ENCODE peak calls at places on chromosomes 16 and 17, in four cellular contexts. S, I, D and A are unnamed samples.

GRCh38 chr16:48353565-48354163 is 31.5 kb downstream of the SIAH1 start:
- DNase-seq in I (no peak), D (no peak), S (peak), A (peak)

GRCh38 chr17:26731005-26731921 is 562.7 kb upstream of the WSB1 start:
- DNase-seq in S (no peak), I (no peak), D (no peak), A (no peak)

GRCh38 chr16:3101841-3102470 is 2.9 kb upstream of the ZSCAN10 start:
- DNase-seq in D (no peak), S (no peak), I (no peak), A (no peak)

GRCh38 chr16:48558269-48558915 is 51.6 kb downstream of the N4BP1 start:
- DNase-seq in S (no peak), D (no peak), I (no peak), A (peak)

GRCh38 chr16:1042776-1043349 is 29.7 kb upstream of the SSTR5 start:
- DNase-seq in D (no peak), I (no peak), S (no peak), A (no peak)

GRCh38 chr16:54282202-54282922 is 4.2 kb downstream of the IRX3 start:
- DNase-seq in D (peak), S (peak), I (peak), A (peak)

GRCh38 chr16:2087426-2088191 is 39.8 kb downstream of the TSC2 start:
- DNase-seq in S (no peak), D (peak), I (no peak), A (no peak)

GRCh38 chr17:36935681-36936454 is 1.4 kb upstream of the LHX1 start:
- DNase-seq in I (no peak), D (peak), S (no peak), A (no peak)

GRCh38 chr16:7209598-7209997 is 123.0 kb upstream of the RBFOX1 start:
- DNase-seq in I (no peak), S (no peak), D (no peak), A (no peak)

GRCh38 chr17:35804658-35805192 is 4.6 kb upstream of the TAF15 start:
- DNase-seq in D (peak), I (no peak), S (peak), A (peak)

DNA sequence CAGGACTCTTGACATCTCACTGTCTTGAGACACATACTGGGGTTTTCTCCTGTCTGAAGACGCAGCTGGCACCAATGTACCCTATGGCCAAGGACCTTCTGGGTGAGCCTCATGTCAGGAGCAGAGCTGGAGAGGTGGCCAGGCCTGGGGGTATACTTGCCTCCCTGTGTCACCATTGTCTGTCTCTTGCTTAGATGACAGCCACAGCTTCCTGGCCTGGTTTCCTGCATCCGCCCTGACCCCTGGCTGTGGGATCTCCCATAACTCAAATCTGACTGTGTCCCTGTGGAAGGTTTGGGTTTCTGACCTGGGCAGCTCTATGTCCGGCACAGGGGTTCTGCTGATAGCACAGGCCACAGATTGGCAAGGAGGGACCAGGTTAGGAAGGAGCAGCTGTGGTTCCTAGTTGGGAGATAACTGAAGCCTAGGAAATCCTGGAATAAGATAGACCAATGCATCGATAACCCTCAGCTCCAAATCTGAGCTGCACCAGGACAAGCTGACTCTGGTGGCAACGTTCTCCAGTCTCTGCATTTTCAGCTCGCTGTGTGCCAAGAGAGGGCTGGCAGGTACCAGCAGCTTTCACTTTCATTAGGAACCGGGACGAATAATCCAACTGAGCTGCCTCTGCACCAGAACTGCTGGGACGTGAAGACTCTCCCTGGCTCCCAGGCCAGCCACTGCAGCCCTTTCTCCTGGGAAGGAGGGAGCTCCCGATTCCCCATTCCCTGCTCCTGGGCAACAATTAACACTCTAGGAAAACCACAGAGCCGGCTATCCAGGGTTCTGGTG is 5.0 kb downstream of the DEXI start:
- DNase-seq in S (no peak), I (no peak), D (peak), A (no peak)
- H3K4me3 ChIP-seq in S (no peak), I (peak), D (peak), A (no peak)

GRCh38 chr17:48100591-48101011 is 677 bp downstream of the CBX1 start:
- DNase-seq in S (peak), D (no peak), I (peak), A (peak)

GRCh38 chr17:48103379-48103715 is 2.1 kb upstream of the CBX1 start:
- DNase-seq in I (no peak), D (no peak), S (no peak), A (no peak)

GRCh38 chr17:48102700-48103378 is 1.6 kb upstream of the CBX1 start:
- DNase-seq in D (no peak), S (no peak), I (no peak), A (no peak)

GRCh38 chr17:48100160-48100559 is 1.1 kb downstream of the CBX1 start:
- DNase-seq in S (no peak), I (no peak), D (no peak), A (peak)

GRCh38 chr17:48101012-48101720 is at the start of gene CBX1:
- DNase-seq in D (peak), I (peak), S (peak), A (peak)
- TF ChIP-seq CTCF in D (no peak), I (no peak), S (no peak), A (no peak)

GRCh38 chr17:14299261-14300093 is 1.4 kb upstream of the HS3ST3B1 start:
- DNase-seq in I (no peak), D (peak), S (no peak), A (peak)
- H3K4me3 ChIP-seq in I (peak), D (peak), S (no peak), A (peak)

GRCh38 chr17:48259710-48260291 is 152.2 kb downstream of the SNX11 start:
- DNase-seq in I (no peak), S (peak), D (no peak), A (no peak)

GRCh38 chr17:48261297-48261880 is 153.8 kb downstream of the SNX11 start:
- DNase-seq in S (peak), D (no peak), I (no peak), A (no peak)

GRCh38 chr17:48258317-48258716 is 150.8 kb downstream of the SNX11 start:
- DNase-seq in D (no peak), S (no peak), I (no peak), A (no peak)

GRCh38 chr17:48262982-48263586 is 155.5 kb downstream of the SNX11 start:
- DNase-seq in D (no peak), S (no peak), I (no peak), A (no peak)
- TF ChIP-seq CTCF in D (peak), S (peak), I (no peak), A (peak)

GRCh38 chr17:64081802-64082799 is 47.8 kb downstream of the ERN1 start:
- DNase-seq in S (peak), I (no peak), D (peak), A (peak)
- H3K4me3 ChIP-seq in S (peak), I (no peak), D (no peak), A (no peak)

GRCh38 chr17:80817321-80817845 is 174.3 kb upstream of the CHMP6 start:
- DNase-seq in S (no peak), D (no peak), I (no peak), A (no peak)

GRCh38 chr17:80816241-80817103 is 175.2 kb upstream of the CHMP6 start:
- DNase-seq in D (no peak), S (no peak), I (peak), A (no peak)

GRCh38 chr17:80819422-80820164 is 172.0 kb upstream of the CHMP6 start:
- DNase-seq in D (no peak), I (peak), S (no peak), A (no peak)

GRCh38 chr17:80818871-80819270 is 172.8 kb upstream of the CHMP6 start:
- DNase-seq in S (no peak), I (peak), D (no peak), A (no peak)

DNA sequence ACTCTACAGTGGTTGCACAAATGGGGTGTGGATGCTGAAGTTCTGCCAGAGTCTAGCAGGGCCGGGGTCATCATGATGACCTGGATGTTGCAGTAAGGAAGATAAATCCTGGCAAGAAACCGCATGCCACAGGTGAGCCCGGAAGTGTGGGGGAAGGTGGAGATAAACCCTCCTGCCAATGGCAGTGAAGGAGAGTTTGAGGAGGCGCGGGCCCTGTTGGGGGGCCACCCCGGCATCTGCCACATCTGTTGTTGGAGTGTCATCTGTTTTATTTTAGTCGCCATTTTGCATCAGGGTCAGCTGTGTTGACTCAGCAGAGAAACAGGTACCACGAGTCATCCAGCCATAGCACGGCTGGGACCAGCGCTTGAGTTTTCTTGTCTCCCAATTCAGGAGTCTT is 173.8 kb upstream of the CHMP6 start:
- DNase-seq in D (no peak), S (no peak), I (no peak), A (no peak)
- TF ChIP-seq CTCF in D (no peak), S (no peak), I (no peak), A (no peak)

DNA sequence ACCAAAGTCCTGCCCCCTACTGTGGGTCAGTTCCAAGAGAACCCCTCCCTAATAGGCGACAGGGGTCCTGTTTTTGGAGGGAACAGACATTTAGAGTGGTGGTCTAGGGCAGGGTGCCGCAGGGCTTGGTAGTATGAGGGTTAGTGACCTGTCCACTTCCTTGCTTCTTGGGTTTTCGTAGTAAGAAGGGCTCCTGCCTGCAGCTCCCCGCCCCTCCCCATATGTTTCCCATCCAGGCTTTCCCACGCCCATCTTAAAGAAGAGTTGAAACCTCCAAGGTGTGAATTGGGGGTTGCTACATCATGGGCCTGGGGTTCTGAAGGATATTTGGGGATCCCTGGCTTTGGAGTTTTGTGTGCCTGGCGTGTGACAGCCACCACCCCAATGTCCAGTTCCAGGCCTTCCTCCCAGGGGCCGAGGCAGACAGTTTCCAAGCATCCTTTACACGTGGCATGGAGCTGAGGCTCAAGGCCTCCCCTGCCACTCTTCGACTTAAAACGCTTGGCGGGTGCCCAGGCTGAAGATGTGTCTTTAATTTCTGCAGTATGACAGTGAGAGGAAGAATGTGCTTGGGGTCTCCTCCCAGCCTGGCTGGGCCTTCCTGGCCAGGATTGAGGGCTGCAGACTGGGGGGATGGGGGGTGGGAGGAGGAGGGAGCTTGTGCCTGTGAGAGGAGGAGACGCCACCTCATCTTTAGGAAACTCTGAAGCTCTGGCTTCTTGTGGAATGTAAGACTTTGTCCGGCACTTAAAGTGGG is 2.3 kb upstream of the COL1A1 start:
- DNase-seq in I (no peak), S (no peak), D (peak), A (peak)
- H3K4me3 ChIP-seq in I (no peak), S (no peak), D (peak), A (peak)

GRCh38 chr16:70604407-70605283 is 41.7 kb upstream of the IL34 start:
- DNase-seq in D (no peak), I (no peak), S (no peak), A (no peak)
- TF ChIP-seq CTCF in D (peak), I (no peak), S (no peak), A (no peak)

GRCh38 chr17:39623356-39623950 is 3.3 kb upstream of the PPP1R1B start:
- DNase-seq in S (peak), I (peak), D (peak), A (peak)
- H3K4me3 ChIP-seq in S (no peak), I (no peak), D (no peak), A (no peak)